ENCODE peak calls at places on chromosomes 6 and 20, in ten cellular contexts. W, X, G, N, D, Y, O, P, I and J are unnamed samples.

GRCh38 chr6:150126641-150127291 is 16.1 kb upstream of the PPP1R14C start:
- DNase-seq in O (no peak), X (no peak), D (no peak), P (no peak), W (no peak), N (no peak), G (no peak), I (no peak), Y (no peak), J (no peak)

GRCh38 chr6:112205521-112206458 is 48.6 kb downstream of the LAMA4 start:
- DNase-seq in X (no peak), I (no peak), W (no peak), D (no peak), G (no peak), O (peak; percentile 86), N (no peak), P (peak; percentile 45), Y (no peak), J (no peak)

GRCh38 chr20:57680131-57680716 is 29.6 kb downstream of the PMEPA1 start:
- DNase-seq in Y (no peak), X (no peak), W (no peak), G (no peak), N (peak; percentile 37), I (no peak), D (no peak), P (no peak), O (no peak), J (no peak)

GRCh38 chr6:112603726-112604125 is 256.6 kb downstream of the RFPL4B start:
- DNase-seq in P (no peak), N (no peak), X (no peak), W (no peak), O (no peak), Y (no peak), G (no peak), D (no peak), I (no peak), J (no peak)

GRCh38 chr6:144993870-144994269 is 708.7 kb downstream of the UTRN start:
- DNase-seq in I (no peak), G (no peak), Y (no peak), N (no peak), W (no peak), P (peak; percentile 79), X (no peak), O (peak; percentile 80), D (no peak), J (no peak)

GRCh38 chr20:25247100-25247665 is 702 bp upstream of the PYGB start:
- DNase-seq in G (peak; percentile 65), I (peak; percentile 83), D (peak; percentile 55), O (peak; percentile 77), Y (peak; percentile 76), P (peak; percentile 60), N (peak; percentile 79), W (no peak), X (peak; percentile 38), J (peak; percentile 75)

GRCh38 chr6:168155193-168155592 is 76.2 kb upstream of the FRMD1 start:
- DNase-seq in G (no peak), X (no peak), W (no peak), P (peak; percentile 67), I (peak; percentile 46), Y (no peak), O (no peak), N (no peak), D (no peak), J (no peak)

GRCh38 chr6:63349401-63349800 is 29.6 kb upstream of the LGSN start:
- DNase-seq in I (no peak), D (no peak), X (no peak), W (no peak), P (no peak), O (peak; percentile 54), N (no peak), G (no peak), Y (no peak), J (no peak)

GRCh38 chr20:43837856-43838702 is 76.6 kb upstream of the TOX2 start:
- DNase-seq in O (no peak), N (no peak), G (no peak), W (no peak), Y (no peak), I (peak; percentile 44), P (no peak), D (no peak), X (no peak), J (no peak)

GRCh38 chr6:155195903-155196302 is 67.9 kb upstream of the CLDN20 start:
- DNase-seq in P (no peak), D (no peak), G (no peak), O (no peak), X (no peak), Y (no peak), I (no peak), W (no peak), N (no peak), J (no peak)

GRCh38 chr6:116090251-116090650 is 10.4 kb upstream of the NT5DC1 start:
- DNase-seq in I (no peak), G (no peak), D (no peak), N (no peak), X (no peak), P (no peak), W (no peak), Y (no peak), O (no peak), J (no peak)

GRCh38 chr20:18545566-18545965 is 21.7 kb upstream of the SMIM26 start:
- DNase-seq in N (no peak), D (no peak), O (no peak), Y (no peak), X (no peak), G (no peak), P (no peak), I (no peak), W (no peak), J (no peak)

GRCh38 chr20:18537651-18538050 is 29.6 kb upstream of the SMIM26 start:
- DNase-seq in G (no peak), D (no peak), X (no peak), O (no peak), N (no peak), P (peak; percentile 51), Y (no peak), W (no peak), I (no peak), J (no peak)

GRCh38 chr20:18548465-18548864 is 18.8 kb upstream of the SMIM26 start:
- DNase-seq in P (no peak), N (no peak), I (no peak), W (no peak), G (no peak), D (no peak), Y (no peak), O (no peak), X (no peak), J (no peak)

GRCh38 chr20:18541741-18542140 is 25.5 kb upstream of the SMIM26 start:
- DNase-seq in O (no peak), G (no peak), W (no peak), P (no peak), X (no peak), Y (no peak), I (no peak), D (no peak), N (no peak), J (no peak)

DNA sequence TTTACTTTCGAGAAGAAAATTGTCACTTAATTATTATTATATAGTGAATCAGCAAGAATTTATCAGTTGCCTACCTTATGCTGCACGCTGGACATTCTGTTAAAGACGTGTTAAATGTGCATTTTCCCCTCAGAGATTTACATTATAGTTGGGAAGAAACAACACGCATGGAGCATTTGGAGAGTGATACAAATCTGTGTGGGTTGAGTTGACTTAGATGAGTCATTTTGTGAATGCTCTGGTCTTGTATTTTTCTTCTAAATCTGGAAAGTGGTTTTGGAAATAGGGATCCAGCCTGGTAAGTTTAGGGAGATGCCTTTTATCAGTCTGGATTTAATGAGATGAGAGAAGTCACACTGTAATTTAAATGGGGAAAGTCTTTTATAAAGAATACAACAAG is 24.0 kb upstream of the SMIM26 start:
- DNase-seq in O (no peak), I (no peak), N (no peak), X (no peak), P (no peak), D (no peak), Y (no peak), W (no peak), G (no peak), J (no peak)
- H3K36me3 ChIP-seq in O (peaks cover 12% of the 10 kb centered on the region), I (peaks cover 24% of the 10 kb centered on the region), N (no peaks in the 10 kb centered on the region), X (no peaks in the 10 kb centered on the region), P (peaks cover 39% of the 10 kb centered on the region), D (no peaks in the 10 kb centered on the region), Y (peaks cover 4% of the 10 kb centered on the region), W (no peaks in the 10 kb centered on the region), G (no peaks in the 10 kb centered on the region), J (no peaks in the 10 kb centered on the region)

DNA sequence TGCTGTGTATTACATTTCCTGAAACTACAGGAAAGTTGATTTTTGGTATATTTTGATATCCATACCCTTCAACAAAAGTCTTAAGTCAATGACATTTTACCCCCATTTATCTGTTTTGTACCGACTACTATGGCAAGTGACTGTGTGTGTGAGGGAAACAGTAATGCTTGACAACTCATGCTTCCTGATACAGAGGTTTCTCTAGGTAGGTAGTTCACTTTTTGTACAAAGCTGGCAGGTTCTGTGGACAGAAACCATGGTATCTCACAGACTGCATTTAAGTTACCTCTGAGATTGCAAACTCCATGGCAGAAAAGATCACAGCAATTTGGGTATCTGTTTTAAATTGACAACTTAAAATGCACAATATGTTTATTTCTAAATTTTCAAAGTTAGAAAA is 28.8 kb downstream of the FARS2 start:
- DNase-seq in N (no peak), X (no peak), W (no peak), P (no peak), I (no peak), G (no peak), D (no peak), O (no peak), Y (no peak), J (no peak)
- TF ChIP-seq POLR2A in N (no peak), X (no peak), W (no peak), P (no peak), I (no peak), G (no peak), D (no peak), O (no peak), Y (no peak), J (no peak)

GRCh38 chr6:36226648-36227047 is 30.1 kb downstream of the BRPF3 start:
- DNase-seq in Y (no peak), O (no peak), W (no peak), N (no peak), P (no peak), X (no peak), D (no peak), I (peak; percentile 24), G (no peak), J (no peak)
- H3K36me3 ChIP-seq in Y (peaks cover 10% of the 10 kb centered on the region), O (peaks cover 37% of the 10 kb centered on the region), W (peaks cover 9% of the 10 kb centered on the region), N (no peaks in the 10 kb centered on the region), P (peaks cover 62% of the 10 kb centered on the region), X (no peaks in the 10 kb centered on the region), D (no peaks in the 10 kb centered on the region), I (peaks cover 60% of the 10 kb centered on the region), G (no peaks in the 10 kb centered on the region), J (no peaks in the 10 kb centered on the region)

DNA sequence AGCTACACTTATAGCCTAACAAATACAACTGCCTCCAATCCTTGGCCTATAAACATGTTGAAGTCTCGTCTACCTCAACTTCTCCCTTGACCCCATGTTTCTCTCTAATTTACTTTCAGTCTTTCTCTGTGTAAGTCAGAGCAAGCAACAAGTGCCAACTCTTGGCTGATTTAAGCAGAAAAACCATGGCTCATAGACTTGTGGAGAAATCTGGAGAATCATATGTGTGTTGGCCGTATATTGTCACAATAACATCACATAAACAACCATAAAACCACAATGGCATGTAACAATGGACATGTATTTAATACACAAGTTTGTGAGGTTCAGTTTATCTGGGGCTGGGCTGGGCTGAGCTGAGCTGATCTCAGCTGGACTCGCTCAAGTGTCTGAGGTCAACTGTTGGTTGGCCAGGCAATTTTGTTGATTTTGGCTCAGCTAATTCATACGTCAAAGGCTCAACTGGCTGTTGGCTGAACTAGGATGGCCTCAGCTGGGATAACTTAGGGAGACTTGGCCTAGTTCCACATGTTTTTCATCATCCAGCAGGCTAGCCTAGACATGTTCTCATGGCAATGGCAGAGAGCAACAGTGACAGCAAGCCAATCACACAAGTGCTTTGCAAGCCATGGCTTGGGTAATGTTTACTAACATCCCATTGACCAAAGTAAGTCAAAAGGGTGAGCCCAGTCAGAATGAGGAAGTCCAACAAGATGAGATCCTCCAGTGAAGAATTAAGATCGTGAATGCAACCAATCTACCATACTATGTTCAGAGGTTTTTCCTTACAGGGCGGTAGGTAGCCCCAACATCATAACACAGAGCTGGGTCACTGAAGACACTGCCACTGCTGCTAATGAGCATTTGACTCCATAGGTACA is 12.9 kb upstream of the TBC1D22B start:
- DNase-seq in O (peak; percentile 100), W (no peak), N (peak; percentile 57), P (peak; percentile 100), X (peak; percentile 89), G (peak; percentile 88), I (peak; percentile 94), Y (peak; percentile 91), D (peak; percentile 85), J (peak; percentile 91)
- TF ChIP-seq POLR2A in O (peak; percentile 51), W (no peak), N (no peak), P (peak; percentile 66), X (no peak), G (no peak), I (no peak), Y (no peak), D (peak; percentile 36), J (no peak)